ENCODE peak calls at places on chromosomes 11 and 22, in nine cellular contexts. One of them, this sample, is unnamed.
A peak's percentile ranks its signal among the peaks of the same experiment; 100 is the strongest.

GRCh38 chr11:120688166-120688565 is 176.6 kb downstream of the GRIK4 start:
- DNase-seq in heart left ventricle: no peak
- DNase-seq in cardiac fibroblast: no peak
- DNase-seq in fibroblast of pulmonary artery: no peak
- DNase-seq in IMR-90: no peak
- DNase-seq in mammary epithelial cell: no peak
- DNase-seq in GM12865: no peak
- DNase-seq in psoas muscle: no peak
- DNase-seq in retinal pigment epithelial cell: peak; percentile 8
- DNase-seq in this sample: peak; percentile 29

GRCh38 chr11:67379061-67380058 is 6.0 kb upstream of the CLCF1 start:
- DNase-seq in heart left ventricle: no peak
- DNase-seq in cardiac fibroblast: no peak
- DNase-seq in fibroblast of pulmonary artery: no peak
- DNase-seq in IMR-90: no peak
- DNase-seq in mammary epithelial cell: peak; percentile 71
- DNase-seq in GM12865: no peak
- DNase-seq in psoas muscle: no peak
- DNase-seq in retinal pigment epithelial cell: no peak
- DNase-seq in this sample: peak; percentile 97

GRCh38 chr11:626475-627272 is at the start of gene SCT:
- DNase-seq in heart left ventricle: no peak
- DNase-seq in cardiac fibroblast: no peak
- DNase-seq in fibroblast of pulmonary artery: no peak
- DNase-seq in IMR-90: no peak
- DNase-seq in mammary epithelial cell: no peak
- DNase-seq in GM12865: no peak
- DNase-seq in psoas muscle: no peak
- DNase-seq in retinal pigment epithelial cell: no peak
- DNase-seq in this sample: no peak

GRCh38 chr11:80285076-80285790 is 844.4 kb upstream of the TENM4 start:
- DNase-seq in heart left ventricle: no peak
- DNase-seq in cardiac fibroblast: peak; percentile 3
- DNase-seq in fibroblast of pulmonary artery: no peak
- DNase-seq in IMR-90: peak; percentile 47
- DNase-seq in mammary epithelial cell: no peak
- DNase-seq in GM12865: no peak
- DNase-seq in psoas muscle: no peak
- DNase-seq in retinal pigment epithelial cell: no peak
- DNase-seq in this sample: no peak

GRCh38 chr11:15493921-15494630 is 379.4 kb downstream of the INSC start:
- DNase-seq in heart left ventricle: no peak
- DNase-seq in cardiac fibroblast: peak; percentile 16
- DNase-seq in fibroblast of pulmonary artery: peak; percentile 2
- DNase-seq in IMR-90: no peak
- DNase-seq in mammary epithelial cell: peak; percentile 9
- DNase-seq in GM12865: no peak
- DNase-seq in psoas muscle: no peak
- DNase-seq in retinal pigment epithelial cell: no peak
- DNase-seq in this sample: no peak

GRCh38 chr11:113106507-113106906 is 145.3 kb downstream of the NCAM1 start:
- DNase-seq in heart left ventricle: no peak
- DNase-seq in cardiac fibroblast: peak; percentile 39
- DNase-seq in fibroblast of pulmonary artery: peak; percentile 59
- DNase-seq in IMR-90: peak; percentile 5
- DNase-seq in mammary epithelial cell: peak; percentile 32
- DNase-seq in GM12865: no peak
- DNase-seq in psoas muscle: no peak
- DNase-seq in retinal pigment epithelial cell: no peak
- DNase-seq in this sample: no peak

GRCh38 chr11:63592975-63593395 is 21.2 kb downstream of the PLAAT3 start:
- DNase-seq in heart left ventricle: no peak
- DNase-seq in cardiac fibroblast: peak; percentile 56
- DNase-seq in fibroblast of pulmonary artery: peak; percentile 45
- DNase-seq in IMR-90: peak; percentile 44
- DNase-seq in mammary epithelial cell: no peak
- DNase-seq in GM12865: peak; percentile 52
- DNase-seq in psoas muscle: no peak
- DNase-seq in retinal pigment epithelial cell: no peak
- DNase-seq in this sample: peak; percentile 89

GRCh38 chr11:69193151-69193550 is 37.4 kb downstream of the SMIM38 start:
- DNase-seq in heart left ventricle: no peak
- DNase-seq in cardiac fibroblast: no peak
- DNase-seq in fibroblast of pulmonary artery: no peak
- DNase-seq in IMR-90: no peak
- DNase-seq in mammary epithelial cell: no peak
- DNase-seq in GM12865: no peak
- DNase-seq in psoas muscle: no peak
- DNase-seq in retinal pigment epithelial cell: no peak
- DNase-seq in this sample: peak; percentile 10

GRCh38 chr11:614583-615452 is 932 bp downstream of the IRF7 start:
- DNase-seq in heart left ventricle: peak; percentile 74
- DNase-seq in cardiac fibroblast: no peak
- DNase-seq in fibroblast of pulmonary artery: no peak
- DNase-seq in IMR-90: no peak
- DNase-seq in mammary epithelial cell: peak; percentile 24
- DNase-seq in GM12865: no peak
- DNase-seq in psoas muscle: peak; percentile 75
- DNase-seq in retinal pigment epithelial cell: no peak
- DNase-seq in this sample: peak; percentile 85

GRCh38 chr11:12434255-12434654 is 56.9 kb downstream of the PARVA start:
- DNase-seq in heart left ventricle: no peak
- DNase-seq in cardiac fibroblast: no peak
- DNase-seq in fibroblast of pulmonary artery: no peak
- DNase-seq in IMR-90: peak; percentile 56
- DNase-seq in mammary epithelial cell: no peak
- DNase-seq in GM12865: no peak
- DNase-seq in psoas muscle: no peak
- DNase-seq in retinal pigment epithelial cell: no peak
- DNase-seq in this sample: no peak

GRCh38 chr11:74714904-74715303 is 16.3 kb downstream of the CHRDL2 start:
- DNase-seq in heart left ventricle: no peak
- DNase-seq in cardiac fibroblast: no peak
- DNase-seq in fibroblast of pulmonary artery: no peak
- DNase-seq in IMR-90: no peak
- DNase-seq in mammary epithelial cell: no peak
- DNase-seq in GM12865: no peak
- DNase-seq in psoas muscle: no peak
- DNase-seq in retinal pigment epithelial cell: no peak
- DNase-seq in this sample: no peak

GRCh38 chr22:44353063-44353440 is 40.3 kb upstream of the SHISAL1 start:
- DNase-seq in heart left ventricle: peak; percentile 48
- DNase-seq in cardiac fibroblast: no peak
- DNase-seq in fibroblast of pulmonary artery: no peak
- DNase-seq in IMR-90: no peak
- DNase-seq in mammary epithelial cell: no peak
- DNase-seq in GM12865: no peak
- DNase-seq in psoas muscle: peak; percentile 2
- DNase-seq in retinal pigment epithelial cell: no peak
- DNase-seq in this sample: peak; percentile 25

GRCh38 chr11:111414267-111414931 is 35.3 kb upstream of the POU2AF1 start:
- DNase-seq in heart left ventricle: no peak
- DNase-seq in cardiac fibroblast: no peak
- DNase-seq in fibroblast of pulmonary artery: no peak
- DNase-seq in IMR-90: no peak
- DNase-seq in mammary epithelial cell: no peak
- DNase-seq in GM12865: peak; percentile 96
- DNase-seq in psoas muscle: no peak
- DNase-seq in retinal pigment epithelial cell: no peak
- DNase-seq in this sample: no peak

DNA sequence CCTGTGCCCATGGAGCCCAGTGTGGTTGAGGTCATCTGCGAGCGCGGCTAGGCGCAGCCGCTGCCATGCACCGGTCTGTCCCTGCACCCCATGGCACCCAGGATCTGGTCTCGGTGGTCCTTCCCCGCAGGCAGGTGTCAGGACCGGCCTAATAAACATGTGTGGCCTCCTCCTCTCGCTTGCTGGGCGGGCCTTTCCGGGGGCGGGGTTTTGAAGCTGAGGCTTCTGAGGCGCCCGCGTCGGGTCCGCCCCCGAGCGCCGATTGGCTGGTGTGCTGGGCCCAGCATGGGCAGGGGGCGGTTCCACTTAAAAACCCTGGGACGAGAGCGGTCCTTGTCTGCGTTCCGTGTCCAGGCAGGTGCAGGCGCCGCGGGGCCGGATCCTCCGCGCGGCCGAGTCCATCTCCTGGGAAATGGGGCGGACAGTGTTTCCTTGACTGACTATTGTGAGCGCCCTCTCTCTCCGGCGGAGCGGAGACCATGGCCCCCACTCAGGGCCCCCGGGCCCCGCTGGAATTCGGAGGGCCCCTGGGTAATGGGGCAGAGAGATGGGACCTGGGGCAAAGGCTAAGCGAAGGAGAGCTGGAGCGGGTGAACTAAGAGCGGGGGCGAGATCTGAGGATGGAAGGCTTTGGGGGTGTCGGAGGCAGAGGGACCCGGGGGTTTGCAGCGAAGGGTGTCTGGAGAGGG is at the start of gene TM7SF2:
- DNase-seq in heart left ventricle: peak; percentile 97
- DNase-seq in cardiac fibroblast: peak; percentile 94
- DNase-seq in fibroblast of pulmonary artery: peak; percentile 89
- DNase-seq in IMR-90: peak; percentile 86
- DNase-seq in mammary epithelial cell: peak; percentile 93
- DNase-seq in GM12865: peak; percentile 97
- DNase-seq in psoas muscle: peak; percentile 96
- DNase-seq in retinal pigment epithelial cell: peak; percentile 77
- DNase-seq in this sample: peak; percentile 100
- H3K4me3 ChIP-seq in heart left ventricle: peak within 1 kb of the TSS; percentile 62
- H3K4me3 ChIP-seq in cardiac fibroblast: peak within 1 kb of the TSS; percentile 59
- H3K4me3 ChIP-seq in fibroblast of pulmonary artery: peak within 1 kb of the TSS; percentile 55
- H3K4me3 ChIP-seq in IMR-90: peak within 1 kb of the TSS; percentile 43
- H3K4me3 ChIP-seq in mammary epithelial cell: peak within 1 kb of the TSS; percentile 49
- H3K4me3 ChIP-seq in GM12865: peak within 1 kb of the TSS; percentile 72
- H3K4me3 ChIP-seq in psoas muscle: peak within 1 kb of the TSS; percentile 73
- H3K4me3 ChIP-seq in retinal pigment epithelial cell: peak within 1 kb of the TSS; percentile 79
- H3K4me3 ChIP-seq in this sample: peak within 1 kb of the TSS; percentile 67

GRCh38 chr11:83724704-83725114 is 438.5 kb upstream of the CCDC90B start:
- DNase-seq in heart left ventricle: no peak
- DNase-seq in cardiac fibroblast: peak; percentile 18
- DNase-seq in fibroblast of pulmonary artery: peak; percentile 10
- DNase-seq in IMR-90: no peak
- DNase-seq in mammary epithelial cell: peak; percentile 40
- DNase-seq in GM12865: no peak
- DNase-seq in psoas muscle: no peak
- DNase-seq in retinal pigment epithelial cell: no peak
- DNase-seq in this sample: no peak

GRCh38 chr11:83726316-83726715 is 440.1 kb upstream of the CCDC90B start:
- DNase-seq in heart left ventricle: no peak
- DNase-seq in cardiac fibroblast: no peak
- DNase-seq in fibroblast of pulmonary artery: no peak
- DNase-seq in IMR-90: no peak
- DNase-seq in mammary epithelial cell: no peak
- DNase-seq in GM12865: no peak
- DNase-seq in psoas muscle: no peak
- DNase-seq in retinal pigment epithelial cell: no peak
- DNase-seq in this sample: no peak

GRCh38 chr11:83725718-83726117 is 439.6 kb upstream of the CCDC90B start:
- DNase-seq in heart left ventricle: no peak
- DNase-seq in cardiac fibroblast: peak; percentile 3
- DNase-seq in fibroblast of pulmonary artery: no peak
- DNase-seq in IMR-90: no peak
- DNase-seq in mammary epithelial cell: no peak
- DNase-seq in GM12865: peak; percentile 34
- DNase-seq in psoas muscle: no peak
- DNase-seq in retinal pigment epithelial cell: no peak
- DNase-seq in this sample: peak; percentile 26

GRCh38 chr11:83727251-83727650 is 441.1 kb upstream of the CCDC90B start:
- DNase-seq in heart left ventricle: no peak
- DNase-seq in cardiac fibroblast: no peak
- DNase-seq in fibroblast of pulmonary artery: no peak
- DNase-seq in IMR-90: no peak
- DNase-seq in mammary epithelial cell: no peak
- DNase-seq in GM12865: no peak
- DNase-seq in psoas muscle: no peak
- DNase-seq in retinal pigment epithelial cell: no peak
- DNase-seq in this sample: no peak

GRCh38 chr11:83725161-83725560 is 439.0 kb upstream of the CCDC90B start:
- DNase-seq in heart left ventricle: no peak
- DNase-seq in cardiac fibroblast: no peak
- DNase-seq in fibroblast of pulmonary artery: no peak
- DNase-seq in IMR-90: no peak
- DNase-seq in mammary epithelial cell: no peak
- DNase-seq in GM12865: no peak
- DNase-seq in psoas muscle: no peak
- DNase-seq in retinal pigment epithelial cell: no peak
- DNase-seq in this sample: no peak
- TF ChIP-seq CTCF in heart left ventricle: no peak
- TF ChIP-seq CTCF in cardiac fibroblast: no peak
- TF ChIP-seq CTCF in fibroblast of pulmonary artery: no peak
- TF ChIP-seq CTCF in IMR-90: no peak
- TF ChIP-seq CTCF in mammary epithelial cell: no peak
- TF ChIP-seq CTCF in GM12865: no peak
- TF ChIP-seq CTCF in psoas muscle: no peak
- TF ChIP-seq CTCF in retinal pigment epithelial cell: no peak
- TF ChIP-seq CTCF in this sample: no peak

DNA sequence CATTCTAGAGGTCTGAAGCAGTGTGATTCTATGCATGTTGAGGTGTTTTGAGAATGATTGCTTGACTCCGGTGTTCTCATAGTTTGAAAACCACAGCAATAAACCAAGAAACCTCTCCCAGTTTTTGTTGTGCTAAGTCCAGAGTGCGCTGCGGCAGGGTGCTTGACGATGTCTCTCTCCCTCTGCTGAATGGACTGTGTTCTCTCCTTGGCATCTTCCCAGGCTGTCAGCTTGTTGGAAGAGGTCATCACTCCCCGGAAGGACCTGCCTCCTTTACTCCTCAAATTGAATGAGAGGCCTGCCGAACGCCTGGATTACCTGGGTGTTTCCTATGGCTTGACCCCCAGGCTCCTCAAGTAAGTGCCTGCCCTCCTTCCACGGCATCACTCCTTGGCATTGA is 31.0 kb downstream of the NAT10 start:
- DNase-seq in heart left ventricle: no peak
- DNase-seq in cardiac fibroblast: no peak
- DNase-seq in fibroblast of pulmonary artery: no peak
- DNase-seq in IMR-90: no peak
- DNase-seq in mammary epithelial cell: no peak
- DNase-seq in GM12865: no peak
- DNase-seq in psoas muscle: no peak
- DNase-seq in retinal pigment epithelial cell: no peak
- DNase-seq in this sample: no peak
- H3K4me3 ChIP-seq in heart left ventricle: no peak overlapping the region
- H3K4me3 ChIP-seq in cardiac fibroblast: no peak overlapping the region
- H3K4me3 ChIP-seq in fibroblast of pulmonary artery: no peak overlapping the region
- H3K4me3 ChIP-seq in IMR-90: no peak overlapping the region
- H3K4me3 ChIP-seq in mammary epithelial cell: no peak overlapping the region
- H3K4me3 ChIP-seq in GM12865: no peak overlapping the region
- H3K4me3 ChIP-seq in psoas muscle: no peak overlapping the region
- H3K4me3 ChIP-seq in retinal pigment epithelial cell: no peak overlapping the region
- H3K4me3 ChIP-seq in this sample: no peak overlapping the region

GRCh38 chr22:20438678-20439492 is 1.3 kb upstream of the SCARF2 start:
- DNase-seq in heart left ventricle: peak; percentile 55
- DNase-seq in cardiac fibroblast: peak; percentile 30
- DNase-seq in fibroblast of pulmonary artery: peak; percentile 18
- DNase-seq in IMR-90: no peak
- DNase-seq in mammary epithelial cell: no peak
- DNase-seq in GM12865: no peak
- DNase-seq in psoas muscle: no peak
- DNase-seq in retinal pigment epithelial cell: no peak
- DNase-seq in this sample: peak; percentile 99
- TF ChIP-seq CTCF in heart left ventricle: peak; percentile 11
- TF ChIP-seq CTCF in cardiac fibroblast: peak; percentile 48
- TF ChIP-seq CTCF in fibroblast of pulmonary artery: peak; percentile 29
- TF ChIP-seq CTCF in IMR-90: peak; percentile 37
- TF ChIP-seq CTCF in mammary epithelial cell: no peak
- TF ChIP-seq CTCF in GM12865: no peak
- TF ChIP-seq CTCF in psoas muscle: peak; percentile 6
- TF ChIP-seq CTCF in retinal pigment epithelial cell: peak; percentile 20
- TF ChIP-seq CTCF in this sample: peak; percentile 47

This sample was measured in osteoblast.